ENCODE peak calls at places on chromosomes 4 and X, in five cellular contexts. G, M, J, Q and Z are unnamed samples.
A peak's percentile ranks its signal among the peaks of the same experiment; 100 is the strongest.

GRCh38 chr4:8320386-8320750 is 50.8 kb downstream of the HTRA3 start:
- DNase-seq in G (no peak), M (no peak), J (no peak), Q (no peak), Z (no peak)

GRCh38 chrX:68999351-68999750 is 165.9 kb downstream of the PJA1 start:
- DNase-seq in G (no peak), M (no peak), J (no peak), Q (peak; percentile 24), Z (no peak)

GRCh38 chr4:150588341-150588740 is 6.4 kb downstream of the MAB21L2 start:
- DNase-seq in G (no peak), M (no peak), J (no peak), Q (no peak), Z (no peak)

GRCh38 chr4:141702472-141703182 is 66.2 kb downstream of the IL15 start:
- DNase-seq in G (no peak), M (no peak), J (no peak), Q (peak; percentile 49), Z (no peak)

GRCh38 chr4:10889819-10890218 is 205.3 kb upstream of the CLNK start:
- DNase-seq in G (no peak), M (no peak), J (no peak), Q (no peak), Z (no peak)

GRCh38 chrX:42289492-42290385 is 366.4 kb upstream of the CASK start:
- DNase-seq in G (no peak), M (no peak), J (no peak), Q (no peak), Z (no peak)

GRCh38 chr4:80611366-80611765 is 275.8 kb downstream of the CFAP299 start:
- DNase-seq in G (no peak), M (no peak), J (no peak), Q (no peak), Z (no peak)

GRCh38 chrX:153934473-153935325 is at the start of gene NAA10:
- DNase-seq in G (peak; percentile 55), M (peak; percentile 69), J (peak; percentile 38), Q (peak; percentile 63), Z (peak; percentile 82)

GRCh38 chr4:91283726-91284125 is 1020.0 kb upstream of the GRID2 start:
- DNase-seq in G (no peak), M (no peak), J (no peak), Q (no peak), Z (no peak)

GRCh38 chrX:30906726-30907125 is 17.7 kb upstream of the TAB3 start:
- DNase-seq in G (no peak), M (peak; percentile 11), J (no peak), Q (peak; percentile 54), Z (no peak)

GRCh38 chrX:68710870-68711576 is 63.6 kb downstream of the STARD8 start:
- DNase-seq in G (peak; percentile 15), M (peak; percentile 38), J (no peak), Q (peak; percentile 53), Z (peak; percentile 51)

GRCh38 chr4:76305033-76305687 is 1.4 kb upstream of the STBD1 start:
- DNase-seq in G (peak; percentile 40), M (no peak), J (no peak), Q (no peak), Z (no peak)

GRCh38 chrX:120269379-120270035 is 18.9 kb downstream of the ZBTB33 start:
- DNase-seq in G (no peak), M (no peak), J (no peak), Q (no peak), Z (no peak)

GRCh38 chrX:75038925-75039324 is 113.7 kb upstream of the NEXMIF start:
- DNase-seq in G (no peak), M (peak; percentile 10), J (no peak), Q (peak; percentile 32), Z (no peak)

GRCh38 chr4:89363786-89364185 is 56.2 kb upstream of the GPRIN3 start:
- DNase-seq in G (no peak), M (no peak), J (no peak), Q (no peak), Z (no peak)

GRCh38 chr4:147831452-147832192 is 99.7 kb downstream of the ARHGAP10 start:
- DNase-seq in G (no peak), M (peak; percentile 84), J (no peak), Q (peak; percentile 93), Z (no peak)

GRCh38 chr4:159046683-159047082 is 56.2 kb upstream of the RAPGEF2 start:
- DNase-seq in G (no peak), M (no peak), J (no peak), Q (no peak), Z (peak; percentile 37)

GRCh38 chrX:23822397-23822796 is 39.4 kb downstream of the SAT1 start:
- DNase-seq in G (no peak), M (no peak), J (no peak), Q (peak; percentile 57), Z (no peak)

GRCh38 chr4:16218950-16219349 is 7.3 kb downstream of the TAPT1 start:
- DNase-seq in G (no peak), M (no peak), J (no peak), Q (no peak), Z (no peak)

GRCh38 chrX:311156-312129 is 7.2 kb downstream of the GTPBP6 start:
- DNase-seq in G (no peak), M (no peak), J (no peak), Q (no peak), Z (no peak)

GRCh38 chrX:118577041-118577440 is 81.4 kb downstream of the DOCK11 start:
- DNase-seq in G (no peak), M (no peak), J (no peak), Q (no peak), Z (no peak)

GRCh38 chr4:108762559-108763225 is at the start of gene ETNPPL:
- DNase-seq in G (peak; percentile 38), M (peak; percentile 7), J (peak; percentile 17), Q (no peak), Z (no peak)

GRCh38 chr4:175422331-175422730 is 389.7 kb downstream of the GPM6A start:
- DNase-seq in G (no peak), M (no peak), J (no peak), Q (peak; percentile 69), Z (no peak)

GRCh38 chrX:121407627-121408026 is 360.2 kb downstream of the GLUD2 start:
- DNase-seq in G (no peak), M (no peak), J (no peak), Q (no peak), Z (no peak)

GRCh38 chr4:14853186-14853946 is 148.9 kb upstream of the CPEB2 start:
- DNase-seq in G (no peak), M (peak; percentile 35), J (no peak), Q (peak; percentile 95), Z (no peak)

GRCh38 chr4:152398060-152398459 is 137.8 kb downstream of the FBXW7 start:
- DNase-seq in G (no peak), M (peak; percentile 24), J (no peak), Q (peak; percentile 29), Z (no peak)